ENCODE peak calls at places on chromosomes 5 and 9, in ten cellular contexts. H is IMR-90, Q is tibial artery, L is breast epithelium, G is Panc1, K is gastrocnemius medialis, R is uterus, I is testis, U is fibroblast of lung, E is neuronal stem cell. P is an unnamed sample.

GRCh38 chr5:59766394-59766793 is 127.1 kb downstream of the PDE4D start:
- DNase-seq in R (peak; percentile 49), H (no peak), Q (peak; percentile 23), U (no peak), I (no peak), E (no peak), K (no peak), G (no peak), L (no peak), P (no peak)

GRCh38 chr5:117461403-117461802 is 886.8 kb upstream of the SEMA6A start:
- DNase-seq in K (no peak), Q (no peak), G (no peak), H (no peak), E (no peak), L (no peak), U (no peak), R (no peak), I (no peak), P (no peak)

GRCh38 chr9:87609002-87609401 is 111.3 kb downstream of the DAPK1 start:
- DNase-seq in L (no peak), E (no peak), G (no peak), I (no peak), K (no peak), H (no peak), R (no peak), Q (no peak), U (no peak), P (no peak)

GRCh38 chr5:664343-664993 is 28.7 kb downstream of the TPPP start:
- DNase-seq in K (no peak), H (no peak), I (no peak), U (no peak), R (no peak), Q (no peak), E (no peak), G (no peak), L (peak; percentile 31), P (no peak)

GRCh38 chr5:90563161-90563560 is 4.6 kb downstream of the ADGRV1 start:
- DNase-seq in R (no peak), G (no peak), K (no peak), Q (no peak), U (no peak), I (no peak), E (no peak), H (no peak), L (no peak), P (no peak)

GRCh38 chr5:179312557-179313235 is 32.6 kb downstream of the ADAMTS2 start:
- DNase-seq in G (no peak), I (no peak), R (no peak), E (no peak), L (no peak), H (peak; percentile 52), K (peak; percentile 4), U (no peak), Q (no peak), P (no peak)

GRCh38 chr5:138372225-138372624 is 19.7 kb downstream of the KDM3B start:
- DNase-seq in G (no peak), U (no peak), K (no peak), H (no peak), R (no peak), E (no peak), Q (no peak), L (no peak), I (no peak), P (no peak)

GRCh38 chr9:90249094-90249493 is 393.5 kb downstream of the DIRAS2 start:
- DNase-seq in R (no peak), G (no peak), U (no peak), I (no peak), H (no peak), L (no peak), E (no peak), K (no peak), Q (no peak), P (no peak)

GRCh38 chr5:141362719-141363118 is 1.2 kb upstream of the PCDHGA5 start:
- DNase-seq in K (no peak), E (no peak), I (no peak), G (no peak), R (no peak), H (no peak), U (no peak), Q (no peak), L (no peak), P (no peak)

GRCh38 chr9:121654497-121655140 is 3.2 kb downstream of the DAB2IP start:
- DNase-seq in R (no peak), U (no peak), I (no peak), K (no peak), G (no peak), L (no peak), H (no peak), Q (no peak), E (no peak), P (no peak)

GRCh38 chr9:134234001-134234660 is 69.8 kb upstream of the RNU6ATAC start:
- DNase-seq in E (no peak), I (no peak), R (no peak), L (no peak), K (no peak), G (no peak), U (no peak), H (no peak), Q (no peak), P (no peak)

GRCh38 chr5:176769911-176770310 is 40.4 kb upstream of the UNC5A start:
- DNase-seq in H (no peak), K (no peak), I (peak; percentile 10), R (no peak), E (no peak), Q (peak; percentile 15), G (no peak), L (peak; percentile 22), U (no peak), P (peak; percentile 23)

GRCh38 chr9:14080940-14081621 is 232.9 kb downstream of the NFIB start:
- DNase-seq in K (no peak), E (no peak), U (peak; percentile 95), I (no peak), H (peak; percentile 48), G (no peak), R (no peak), L (no peak), Q (no peak), P (no peak)
- H3K27ac ChIP-seq in K (no peak overlapping the region), E (no peak overlapping the region), U (no peak overlapping the region), I (no peak overlapping the region), H (no peak overlapping the region), G (no peak overlapping the region), R (no peak overlapping the region), L (peak overlapping the region; percentile 21), Q (no peak overlapping the region), P (no peak overlapping the region)

GRCh38 chr9:12819436-12820185 is 44.8 kb downstream of the LURAP1L start:
- DNase-seq in R (no peak), E (no peak), H (no peak), I (peak; percentile 66), Q (no peak), G (no peak), U (peak; percentile 46), K (no peak), L (no peak), P (no peak)
- H3K4me3 ChIP-seq in R (no peak overlapping the region), E (no peak overlapping the region), H (no peak overlapping the region), I (peak overlapping the region; percentile 15), Q (no peak overlapping the region), G (no peak overlapping the region), U (no peak overlapping the region), K (no peak overlapping the region), L (no peak overlapping the region), P (no peak overlapping the region)

GRCh38 chr5:144414232-144414631 is 243.6 kb downstream of the KCTD16 start:
- DNase-seq in G (no peak), Q (no peak), I (no peak), E (no peak), L (no peak), R (no peak), K (no peak), H (no peak), U (no peak), P (no peak)

GRCh38 chr5:144416196-144416595 is 245.5 kb downstream of the KCTD16 start:
- DNase-seq in Q (no peak), U (no peak), K (no peak), H (no peak), E (no peak), I (no peak), R (no peak), G (no peak), L (no peak), P (no peak)

GRCh38 chr5:144422025-144422424 is 251.4 kb downstream of the KCTD16 start:
- DNase-seq in K (no peak), R (no peak), E (no peak), H (no peak), U (peak; percentile 19), L (no peak), I (no peak), Q (no peak), G (no peak), P (no peak)

GRCh38 chr5:144421411-144421810 is 250.7 kb downstream of the KCTD16 start:
- DNase-seq in U (peak; percentile 42), R (no peak), G (no peak), I (no peak), K (no peak), H (no peak), E (no peak), Q (no peak), L (no peak), P (no peak)

GRCh38 chr5:144418719-144419118 is 248.0 kb downstream of the KCTD16 start:
- DNase-seq in I (no peak), K (no peak), E (no peak), U (no peak), H (no peak), Q (no peak), G (no peak), L (no peak), R (no peak), P (no peak)
- H3K4me1 ChIP-seq in I (no peaks in the 10 kb centered on the region), K (no peaks in the 10 kb centered on the region), E (peaks cover 5% of the 10 kb centered on the region), U (no peaks in the 10 kb centered on the region), H (no peaks in the 10 kb centered on the region), Q (no peaks in the 10 kb centered on the region), G (no peaks in the 10 kb centered on the region), L (no peaks in the 10 kb centered on the region), R (no peaks in the 10 kb centered on the region), P (no peaks in the 10 kb centered on the region)

GRCh38 chr9:72996684-72997314 is 43.9 kb upstream of the ALDH1A1 start:
- DNase-seq in E (no peak), I (no peak), Q (no peak), K (no peak), U (no peak), H (no peak), G (no peak), L (no peak), R (no peak), P (no peak)
- H3K27ac ChIP-seq in E (no peak overlapping the region), I (no peak overlapping the region), Q (no peak overlapping the region), K (no peak overlapping the region), U (no peak overlapping the region), H (no peak overlapping the region), G (no peak overlapping the region), L (no peak overlapping the region), R (no peak overlapping the region), P (no peak overlapping the region)

GRCh38 chr9:95057121-95057520 is 260.4 kb downstream of the FANCC start:
- DNase-seq in Q (no peak), U (peak; percentile 52), H (peak; percentile 82), G (no peak), K (no peak), L (no peak), E (no peak), I (no peak), R (no peak), P (no peak)
- H3K4me3 ChIP-seq in Q (peak overlapping the region; percentile 44), U (peak overlapping the region; percentile 30), H (peak overlapping the region; percentile 22), G (no peak overlapping the region), K (peak overlapping the region; percentile 36), L (no peak overlapping the region), E (no peak overlapping the region), I (no peak overlapping the region), R (peak overlapping the region; percentile 20), P (peak overlapping the region; percentile 32)

P was measured in right atrium auricular region.